ENCODE peak calls at places on chromosomes 4 and X, in eight cellular contexts. I is GM20000, R is PC-3, E is Caco-2, Y is lower lobe of right lung, N is mammary epithelial cell, T is foreskin fibroblast, Z is AG10803. S is an unnamed sample.

GRCh38 chr4:2791518-2792395 is 1.1 kb upstream of the SH3BP2 start:
- DNase-seq in T (no peak), E (peak; percentile 35), Y (peak; percentile 49), R (no peak), N (no peak), I (no peak), Z (no peak), S (no peak)

GRCh38 chr4:51855751-51856150 is 12.8 kb downstream of the DCUN1D4 start:
- DNase-seq in Y (no peak), T (no peak), R (no peak), Z (no peak), N (no peak), I (no peak), E (no peak), S (no peak)

GRCh38 chr4:98963538-98964433 is 31.7 kb upstream of the METAP1 start:
- DNase-seq in N (peak; percentile 88), Z (no peak), R (peak; percentile 23), T (peak; percentile 15), I (no peak), E (no peak), Y (no peak), S (no peak)

GRCh38 chrX:6849711-6850415 is 297.6 kb upstream of the STS start:
- DNase-seq in I (no peak), Z (peak; percentile 5), E (no peak), R (no peak), Y (no peak), N (peak; percentile 12), T (peak; percentile 2), S (no peak)

GRCh38 chrX:14802943-14803710 is 69.7 kb downstream of the FANCB start:
- DNase-seq in T (peak; percentile 33), Y (no peak), I (no peak), E (no peak), N (peak; percentile 43), R (no peak), Z (peak; percentile 83), S (no peak)

GRCh38 chr4:178471385-178471784 is 1029.1 kb upstream of the AGA start:
- DNase-seq in R (no peak), Z (no peak), I (no peak), E (no peak), Y (no peak), N (no peak), T (no peak), S (no peak)

GRCh38 chr4:53068755-53069154 is 206.6 kb downstream of the RASL11B start:
- DNase-seq in T (no peak), E (no peak), Y (no peak), R (peak; percentile 9), I (no peak), N (peak; percentile 25), Z (peak; percentile 11), S (no peak)

GRCh38 chrX:17535229-17535628 is 160.2 kb downstream of the NHS start:
- DNase-seq in E (no peak), T (peak; percentile 45), Y (no peak), N (peak; percentile 32), Z (no peak), I (peak; percentile 17), R (peak; percentile 59), S (peak; percentile 37)

GRCh38 chr4:73308286-73308685 is 49.7 kb upstream of the ANKRD17 start:
- DNase-seq in I (peak; percentile 10), Z (peak; percentile 25), R (peak; percentile 53), T (peak; percentile 51), Y (no peak), N (peak; percentile 15), E (no peak), S (peak; percentile 26)

GRCh38 chr4:98110214-98110613 is 33.1 kb downstream of the STPG2 start:
- DNase-seq in E (no peak), I (no peak), T (no peak), R (no peak), Y (no peak), Z (no peak), N (no peak), S (no peak)

GRCh38 chr4:186201535-186202230 is 10.3 kb downstream of the CYP4V2 start:
- DNase-seq in Z (peak; percentile 25), E (peak; percentile 68), Y (no peak), N (peak; percentile 33), I (peak; percentile 58), R (peak; percentile 63), T (peak; percentile 71), S (peak; percentile 68)

GRCh38 chrX:140701480-140701879 is 8.1 kb upstream of the LINC00632 start:
- DNase-seq in Z (peak; percentile 27), I (no peak), E (no peak), T (peak; percentile 2), Y (no peak), R (peak; percentile 58), N (no peak), S (no peak)
- TF ChIP-seq CTCF in Z (peak; percentile 44), I (no peak), E (no peak), T (peak; percentile 4), Y (peak; percentile 24), R (peak; percentile 56), N (no peak), S (peak; percentile 3)

DNA sequence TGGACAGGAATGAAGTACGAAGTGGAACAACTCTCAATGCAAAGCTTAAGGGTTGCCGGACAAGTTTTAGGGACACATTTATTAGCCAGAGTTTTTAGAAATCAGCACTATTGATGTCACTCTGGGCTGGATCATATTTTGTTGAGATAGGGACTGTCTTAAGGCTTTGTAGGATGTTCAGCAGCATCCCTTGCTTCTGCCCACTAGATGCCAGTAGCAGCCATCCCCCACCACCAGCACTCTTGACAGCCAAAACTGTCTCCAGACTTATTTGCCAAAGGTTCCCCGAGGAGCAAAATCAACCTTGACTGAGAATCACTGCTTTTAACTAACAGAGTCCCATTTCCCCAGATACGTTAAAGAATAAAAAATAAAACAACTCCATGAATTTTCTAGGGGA is 1497.3 kb downstream of the STIM2 start:
- DNase-seq in I (no peak), R (peak; percentile 39), Y (no peak), Z (peak; percentile 45), N (peak; percentile 26), E (peak; percentile 38), T (peak; percentile 30), S (no peak)
- TF ChIP-seq CTCF in I (no peak), R (peak; percentile 53), Y (no peak), Z (peak; percentile 53), N (peak; percentile 43), E (no peak), T (peak; percentile 29), S (no peak)

DNA sequence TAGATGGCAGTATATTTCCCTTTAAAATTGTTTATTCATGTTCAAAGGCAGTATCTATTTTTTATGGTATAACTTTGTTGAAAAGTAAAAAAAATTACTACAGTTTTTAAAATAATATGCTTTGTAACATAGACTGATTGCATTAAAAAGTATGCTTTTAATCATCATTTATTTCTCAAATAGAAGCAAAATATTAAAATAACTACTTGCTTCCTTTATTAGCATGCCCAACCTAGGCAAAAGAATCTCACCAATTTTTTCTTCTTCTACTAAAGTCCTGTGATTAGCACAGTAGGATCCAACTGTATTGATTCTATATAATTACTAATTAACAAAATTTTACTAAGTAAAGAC is 69.6 kb upstream of the NFKB1 start:
- DNase-seq in Z (no peak), E (no peak), N (no peak), Y (no peak), T (no peak), I (no peak), R (no peak), S (no peak)
- TF ChIP-seq CTCF in Z (no peak), E (no peak), N (no peak), Y (no peak), T (no peak), I (no peak), R (no peak), S (no peak)

DNA sequence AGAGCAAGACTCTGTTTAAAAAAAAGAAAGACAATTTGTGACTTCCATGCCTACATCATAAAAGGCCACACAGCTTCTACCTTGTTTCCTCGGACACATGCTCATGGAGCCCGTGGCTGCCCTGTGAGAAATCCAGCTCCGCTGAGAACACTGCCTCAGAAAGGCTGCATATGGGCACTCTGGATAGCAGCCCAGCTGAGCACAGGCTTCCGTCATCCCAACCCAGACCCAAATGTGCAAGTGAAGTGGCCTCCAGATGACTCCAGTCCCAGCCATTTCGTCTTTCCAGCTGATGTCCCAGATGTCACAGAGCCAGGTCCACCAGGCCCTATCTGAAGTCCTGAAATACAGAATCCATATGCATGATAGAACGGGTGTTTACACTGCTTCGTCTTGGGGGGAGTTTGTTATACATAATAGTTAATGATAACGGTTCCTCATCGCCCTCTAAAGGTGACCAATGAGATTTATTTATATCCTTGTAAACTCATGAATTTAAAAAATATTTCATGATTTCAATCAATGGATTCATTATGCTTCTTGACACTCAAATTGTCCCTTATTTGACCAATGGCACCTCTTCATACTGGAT is 72.7 kb upstream of the TRIM2 start:
- DNase-seq in E (no peak), N (no peak), T (peak; percentile 80), I (no peak), Z (peak; percentile 73), Y (no peak), R (no peak), S (no peak)
- TF ChIP-seq CTCF in E (no peak), N (no peak), T (no peak), I (no peak), Z (no peak), Y (no peak), R (peak; percentile 46), S (no peak)